ENCODE peak calls at places on chromosomes 12 and 14, in five cellular contexts. O is lower lobe of right lung, V is aorta, X is Peyer's patch, S is lung. A is an unnamed sample. For H3K27me3, the result is how much of the 10 kb centered on the place peaks cover.

GRCh38 chr14:32545109-32545857 is 216.2 kb downstream of the AKAP6 start:
- DNase-seq in X (no peak), S (no peak), V (no peak), O (no peak), A (no peak)

GRCh38 chr12:93657076-93657475 is 20.1 kb upstream of the CRADD start:
- DNase-seq in S (no peak), V (no peak), O (no peak), X (no peak), A (peak)

GRCh38 chr12:2240390-2240789 is 187.6 kb downstream of the CACNA1C start:
- DNase-seq in S (no peak), O (no peak), X (no peak), V (no peak), A (no peak)

GRCh38 chr14:68688872-68689371 is 103.9 kb downstream of the ZFP36L1 start:
- DNase-seq in O (no peak), X (no peak), V (no peak), S (no peak), A (no peak)

GRCh38 chr14:55274760-55275159 is 3.5 kb downstream of the FBXO34 start:
- DNase-seq in O (no peak), X (no peak), V (no peak), S (no peak), A (no peak)

GRCh38 chr12:13289644-13290285 is 93.2 kb downstream of the EMP1 start:
- DNase-seq in S (no peak), V (no peak), O (no peak), X (no peak), A (no peak)

GRCh38 chr12:94997061-94997460 is 6.4 kb downstream of the NDUFA12 start:
- DNase-seq in O (no peak), X (no peak), V (no peak), S (no peak), A (no peak)

GRCh38 chr12:43102506-43103269 is 449.3 kb downstream of the ADAMTS20 start:
- DNase-seq in O (no peak), X (no peak), S (no peak), V (no peak), A (no peak)

GRCh38 chr12:100138048-100138907 is 4.4 kb downstream of the BLTP3B start:
- DNase-seq in X (no peak), S (no peak), V (no peak), O (no peak), A (peak)

DNA sequence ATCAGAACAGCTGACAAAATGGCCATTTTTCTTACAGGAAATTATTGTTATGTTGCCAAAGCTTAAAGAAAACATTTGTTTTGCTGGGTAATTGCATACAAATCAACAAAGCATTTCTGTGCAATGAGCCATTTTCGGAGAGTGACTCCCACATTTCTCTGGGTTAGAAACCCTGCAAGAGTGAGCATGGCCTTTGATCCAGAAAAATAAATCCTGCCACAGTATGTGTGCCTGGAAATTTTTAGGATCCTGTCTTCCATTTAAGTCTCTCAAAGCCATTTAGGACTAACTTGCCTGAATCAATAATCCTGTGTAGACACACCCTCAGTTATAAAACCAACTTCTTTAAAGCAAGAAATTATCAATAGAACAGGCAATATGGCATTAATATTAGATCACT is 617 bp downstream of the SLCO1A2 start:
- DNase-seq in O (no peak), V (no peak), X (no peak), S (no peak), A (no peak)
- H3K27me3 ChIP-seq in O (under half), V (under half), X (under half), S (under half), A (under half)

GRCh38 chr12:16526693-16527092 is 79.3 kb downstream of the LMO3 start:
- DNase-seq in X (no peak), V (no peak), S (no peak), O (no peak), A (no peak)

GRCh38 chr12:16523570-16524331 is 82.2 kb downstream of the LMO3 start:
- DNase-seq in O (no peak), V (no peak), S (no peak), X (no peak), A (no peak)

GRCh38 chr12:16520328-16520727 is 85.6 kb downstream of the LMO3 start:
- DNase-seq in X (no peak), S (no peak), O (no peak), V (no peak), A (peak)

GRCh38 chr12:16530268-16530865 is 75.6 kb downstream of the LMO3 start:
- DNase-seq in X (no peak), V (no peak), S (no peak), O (no peak), A (no peak)

DNA sequence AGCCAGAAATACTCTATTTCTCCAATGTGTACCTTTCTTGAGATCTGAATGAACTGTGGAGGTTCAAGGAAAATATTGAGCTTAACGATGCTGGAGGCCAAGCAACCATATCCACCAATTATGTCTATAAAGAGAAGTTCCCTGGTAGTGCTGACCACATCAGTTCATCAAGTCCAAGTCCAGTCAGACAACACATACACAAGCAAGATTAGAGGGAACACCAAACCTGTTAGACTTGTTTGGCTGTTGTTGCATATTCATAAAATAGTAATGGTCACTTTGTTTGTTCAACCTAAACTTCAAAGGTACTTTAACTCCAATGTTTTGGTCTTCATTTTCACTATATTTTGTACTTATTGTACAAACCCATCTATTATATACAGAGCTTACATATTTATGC is 81.6 kb downstream of the LMO3 start:
- DNase-seq in V (no peak), O (no peak), X (no peak), S (no peak), A (no peak)
- H3K27me3 ChIP-seq in V (under half), O (under half), X (under half), S (under half), A (under half)

GRCh38 chr14:35412281-35413057 is 7.9 kb upstream of the NFKBIA start:
- DNase-seq in S (peak), O (no peak), V (no peak), X (no peak), A (no peak)

GRCh38 chr14:35414365-35414764 is 9.8 kb upstream of the NFKBIA start:
- DNase-seq in S (no peak), O (no peak), X (no peak), V (no peak), A (no peak)

GRCh38 chr14:35409595-35409994 is 5.0 kb upstream of the NFKBIA start:
- DNase-seq in S (no peak), V (no peak), O (no peak), X (no peak), A (no peak)

GRCh38 chr14:35408026-35408425 is 3.5 kb upstream of the NFKBIA start:
- DNase-seq in S (no peak), X (no peak), O (no peak), V (no peak), A (no peak)

DNA sequence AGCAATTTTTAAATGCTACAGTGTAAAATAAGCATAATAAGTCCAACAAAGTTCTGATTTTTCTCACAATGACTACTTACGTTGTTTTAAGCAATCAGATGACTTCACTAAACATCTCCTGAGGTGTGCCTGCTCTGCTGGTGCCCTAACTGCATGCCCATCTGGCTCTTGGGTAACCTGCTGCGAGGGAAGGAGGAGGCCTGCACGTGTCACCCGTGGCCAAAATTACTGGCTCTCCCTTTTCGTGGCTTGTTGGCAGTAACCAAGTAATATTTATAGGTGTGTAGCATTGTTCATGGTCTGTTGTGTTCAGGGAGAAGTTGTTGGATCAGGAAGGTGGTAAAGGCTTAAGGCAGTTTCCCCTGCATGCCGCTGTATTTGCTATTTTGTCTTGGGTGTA is 6.3 kb upstream of the NFKBIA start:
- DNase-seq in O (no peak), X (no peak), V (no peak), S (no peak), A (no peak)
- H3K27me3 ChIP-seq in O (under half), X (under half), V (under half), S (under half), A (under half)

GRCh38 chr12:113978080-113978479 is 12.0 kb upstream of the RBM19 start:
- DNase-seq in X (no peak), O (no peak), V (peak), S (no peak), A (no peak)
- H3K27me3 ChIP-seq in X (under half), O (under half), V (under half), S (under half), A (under half)

A was measured in HL-60.